ENCODE peak calls at places on chromosome 15, in eight cellular contexts. One of them, this sample, is unnamed.

GRCh38 chr15:31801152-31801551 is 229.2 kb upstream of the CHRNA7 start:
- DNase-seq in neural progenitor cell: no peak
- DNase-seq in uterus: no peak
- DNase-seq in GM20000: no peak
- DNase-seq in endothelial cell: no peak
- DNase-seq in DND-41: no peak
- DNase-seq in nephron progenitor cell: no peak
- DNase-seq in mammary epithelial cell: no peak
- DNase-seq in this sample: no peak

GRCh38 chr15:98823012-98823458 is 174.7 kb downstream of the IGF1R start:
- DNase-seq in endothelial cell: no peak
- DNase-seq in DND-41: peak; percentile 29
- DNase-seq in mammary epithelial cell: peak; percentile 44
- DNase-seq in neural progenitor cell: peak; percentile 42
- DNase-seq in uterus: peak; percentile 48
- DNase-seq in nephron progenitor cell: no peak
- DNase-seq in GM20000: no peak
- DNase-seq in this sample: no peak

GRCh38 chr15:58053236-58054153 is 12.0 kb downstream of the ALDH1A2 start:
- DNase-seq in DND-41: no peak
- DNase-seq in mammary epithelial cell: no peak
- DNase-seq in endothelial cell: no peak
- DNase-seq in neural progenitor cell: peak; percentile 64
- DNase-seq in GM20000: no peak
- DNase-seq in nephron progenitor cell: no peak
- DNase-seq in uterus: no peak
- DNase-seq in this sample: no peak

GRCh38 chr15:92807971-92808571 is 92.1 kb upstream of the CHD2 start:
- DNase-seq in endothelial cell: no peak
- DNase-seq in uterus: peak; percentile 29
- DNase-seq in GM20000: no peak
- DNase-seq in DND-41: peak; percentile 41
- DNase-seq in mammary epithelial cell: peak; percentile 40
- DNase-seq in nephron progenitor cell: no peak
- DNase-seq in neural progenitor cell: no peak
- DNase-seq in this sample: peak; percentile 51

GRCh38 chr15:25741253-25741575 is 121.9 kb downstream of the ATP10A start:
- DNase-seq in GM20000: peak; percentile 36
- DNase-seq in DND-41: no peak
- DNase-seq in neural progenitor cell: no peak
- DNase-seq in uterus: no peak
- DNase-seq in endothelial cell: no peak
- DNase-seq in mammary epithelial cell: no peak
- DNase-seq in nephron progenitor cell: no peak
- DNase-seq in this sample: no peak

GRCh38 chr15:89492934-89493631 is 3.3 kb downstream of the RHCG start:
- DNase-seq in GM20000: no peak
- DNase-seq in nephron progenitor cell: no peak
- DNase-seq in uterus: no peak
- DNase-seq in endothelial cell: no peak
- DNase-seq in mammary epithelial cell: no peak
- DNase-seq in neural progenitor cell: no peak
- DNase-seq in DND-41: no peak
- DNase-seq in this sample: no peak

GRCh38 chr15:65595960-65596359 is 15.0 kb downstream of the INTS14 start:
- DNase-seq in mammary epithelial cell: no peak
- DNase-seq in uterus: no peak
- DNase-seq in endothelial cell: peak; percentile 43
- DNase-seq in GM20000: no peak
- DNase-seq in DND-41: no peak
- DNase-seq in nephron progenitor cell: no peak
- DNase-seq in neural progenitor cell: peak; percentile 41
- DNase-seq in this sample: no peak

GRCh38 chr15:98914626-98915025 is 93.0 kb downstream of the PGPEP1L start:
- DNase-seq in mammary epithelial cell: peak; percentile 83
- DNase-seq in nephron progenitor cell: no peak
- DNase-seq in GM20000: no peak
- DNase-seq in DND-41: no peak
- DNase-seq in endothelial cell: no peak
- DNase-seq in neural progenitor cell: no peak
- DNase-seq in uterus: no peak
- DNase-seq in this sample: no peak

DNA sequence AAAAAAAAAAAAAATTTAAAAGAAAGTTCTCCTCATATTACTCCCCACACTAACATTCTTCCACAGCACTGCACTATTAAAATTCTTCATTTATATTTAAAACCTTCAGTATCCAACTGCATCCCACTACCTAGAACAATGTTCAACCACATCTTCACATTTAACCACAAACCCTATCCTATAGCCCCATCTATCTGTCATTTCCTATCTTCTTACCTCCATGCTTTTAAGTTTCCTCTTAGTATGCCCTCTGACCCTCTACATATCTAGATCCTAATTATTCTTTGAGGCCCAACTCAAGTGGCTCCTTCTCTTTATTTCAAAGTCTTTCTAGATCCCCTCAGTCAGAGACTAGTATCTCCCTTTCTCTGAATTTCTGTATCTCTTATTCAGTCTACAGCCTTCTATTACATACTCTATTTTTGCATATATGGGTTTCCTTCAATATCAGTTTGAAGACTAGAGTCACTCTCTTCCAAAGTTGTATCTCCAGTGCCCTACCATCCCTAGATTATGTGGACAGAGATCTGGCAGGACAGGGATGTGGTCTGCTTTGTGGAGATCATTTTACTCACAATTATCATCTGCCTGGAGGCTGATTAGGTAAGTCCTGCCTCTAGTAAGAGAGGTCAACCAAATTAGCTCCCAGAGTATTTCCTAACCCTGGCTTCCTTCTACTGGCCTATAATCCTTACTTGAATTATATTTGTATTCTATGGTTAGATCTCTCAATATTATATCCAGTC is 1.4 kb downstream of the CIAO2A start:
- DNase-seq in endothelial cell: no peak
- DNase-seq in mammary epithelial cell: no peak
- DNase-seq in nephron progenitor cell: no peak
- DNase-seq in DND-41: no peak
- DNase-seq in uterus: no peak
- DNase-seq in GM20000: peak; percentile 11
- DNase-seq in neural progenitor cell: no peak
- DNase-seq in this sample: no peak
- TF ChIP-seq CTCF in endothelial cell: no peak
- TF ChIP-seq CTCF in mammary epithelial cell: no peak
- TF ChIP-seq CTCF in nephron progenitor cell: no peak
- TF ChIP-seq CTCF in DND-41: peak; percentile 49
- TF ChIP-seq CTCF in uterus: no peak
- TF ChIP-seq CTCF in GM20000: no peak
- TF ChIP-seq CTCF in neural progenitor cell: peak; percentile 26
- TF ChIP-seq CTCF in this sample: peak; percentile 29

GRCh38 chr15:63077952-63078351 is 35.4 kb downstream of the TPM1 start:
- DNase-seq in nephron progenitor cell: no peak
- DNase-seq in DND-41: no peak
- DNase-seq in GM20000: no peak
- DNase-seq in endothelial cell: no peak
- DNase-seq in neural progenitor cell: peak; percentile 40
- DNase-seq in mammary epithelial cell: no peak
- DNase-seq in uterus: no peak
- DNase-seq in this sample: no peak

GRCh38 chr15:63075072-63075995 is 32.8 kb downstream of the TPM1 start:
- DNase-seq in endothelial cell: no peak
- DNase-seq in DND-41: no peak
- DNase-seq in uterus: no peak
- DNase-seq in mammary epithelial cell: no peak
- DNase-seq in nephron progenitor cell: no peak
- DNase-seq in neural progenitor cell: no peak
- DNase-seq in GM20000: no peak
- DNase-seq in this sample: no peak

GRCh38 chr15:63073497-63074172 is 31.1 kb downstream of the TPM1 start:
- DNase-seq in neural progenitor cell: no peak
- DNase-seq in DND-41: no peak
- DNase-seq in GM20000: no peak
- DNase-seq in endothelial cell: no peak
- DNase-seq in nephron progenitor cell: no peak
- DNase-seq in mammary epithelial cell: no peak
- DNase-seq in uterus: no peak
- DNase-seq in this sample: no peak

GRCh38 chr15:63072809-63073277 is 30.3 kb downstream of the TPM1 start:
- DNase-seq in endothelial cell: no peak
- DNase-seq in neural progenitor cell: no peak
- DNase-seq in nephron progenitor cell: no peak
- DNase-seq in mammary epithelial cell: no peak
- DNase-seq in uterus: no peak
- DNase-seq in GM20000: no peak
- DNase-seq in DND-41: no peak
- DNase-seq in this sample: no peak

DNA sequence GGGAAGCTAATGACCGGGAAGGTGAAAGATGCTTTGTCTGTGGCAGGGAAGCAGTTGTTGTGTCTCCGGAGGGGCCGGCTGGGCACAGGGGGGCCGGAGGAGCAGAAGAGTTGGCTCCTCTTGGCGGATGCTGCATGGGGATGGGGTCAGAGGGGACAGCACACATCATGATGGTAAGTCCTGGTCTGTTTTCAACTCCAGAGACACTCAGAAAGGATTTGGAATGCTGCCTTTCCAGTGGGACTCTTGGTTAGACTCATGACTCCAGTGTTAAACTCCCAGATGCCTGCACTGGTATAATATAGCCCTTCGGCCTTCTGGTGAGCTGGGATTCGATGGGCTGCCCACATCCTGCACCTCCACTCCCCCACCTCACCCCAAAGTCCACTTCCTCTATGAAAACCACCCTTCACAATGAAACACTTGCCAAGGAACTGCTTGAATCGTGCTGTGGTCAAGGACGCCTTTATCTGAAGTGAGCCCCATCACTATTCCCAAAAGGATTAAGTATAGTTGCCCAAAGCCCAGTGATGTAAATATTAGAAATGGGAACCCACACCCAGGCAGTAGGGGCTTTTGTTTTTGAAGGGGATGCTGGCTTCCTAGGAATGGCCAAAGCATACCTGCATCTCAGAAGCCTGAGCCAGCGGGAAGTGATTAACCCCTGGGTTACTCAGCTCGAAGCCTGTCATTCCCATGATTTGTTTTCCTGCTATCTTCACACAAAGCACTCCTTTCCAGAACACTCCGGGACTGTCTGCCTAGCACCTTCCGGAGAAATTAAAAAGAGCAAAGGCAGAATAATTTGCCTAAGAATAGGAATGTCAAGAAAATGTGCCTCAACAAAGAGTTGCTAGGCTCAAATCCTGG is 33.8 kb downstream of the TPM1 start:
- DNase-seq in GM20000: no peak
- DNase-seq in endothelial cell: no peak
- DNase-seq in mammary epithelial cell: no peak
- DNase-seq in DND-41: no peak
- DNase-seq in uterus: no peak
- DNase-seq in nephron progenitor cell: no peak
- DNase-seq in neural progenitor cell: no peak
- DNase-seq in this sample: no peak
- TF ChIP-seq CTCF in GM20000: no peak
- TF ChIP-seq CTCF in endothelial cell: no peak
- TF ChIP-seq CTCF in mammary epithelial cell: no peak
- TF ChIP-seq CTCF in DND-41: no peak
- TF ChIP-seq CTCF in uterus: no peak
- TF ChIP-seq CTCF in nephron progenitor cell: no peak
- TF ChIP-seq CTCF in neural progenitor cell: no peak
- TF ChIP-seq CTCF in this sample: no peak

GRCh38 chr15:54082836-54083492 is 104.7 kb downstream of the UNC13C start:
- DNase-seq in nephron progenitor cell: peak; percentile 41
- DNase-seq in uterus: no peak
- DNase-seq in neural progenitor cell: peak; percentile 2
- DNase-seq in DND-41: peak; percentile 35
- DNase-seq in mammary epithelial cell: no peak
- DNase-seq in endothelial cell: peak; percentile 28
- DNase-seq in GM20000: peak; percentile 17
- DNase-seq in this sample: no peak
- TF ChIP-seq CTCF in nephron progenitor cell: peak; percentile 83
- TF ChIP-seq CTCF in uterus: no peak
- TF ChIP-seq CTCF in neural progenitor cell: peak; percentile 59
- TF ChIP-seq CTCF in DND-41: peak; percentile 81
- TF ChIP-seq CTCF in mammary epithelial cell: peak; percentile 51
- TF ChIP-seq CTCF in endothelial cell: peak; percentile 68
- TF ChIP-seq CTCF in GM20000: peak; percentile 29
- TF ChIP-seq CTCF in this sample: peak; percentile 76

GRCh38 chr15:52161406-52161966 is 29.7 kb downstream of the GNB5 start:
- DNase-seq in GM20000: no peak
- DNase-seq in endothelial cell: no peak
- DNase-seq in DND-41: no peak
- DNase-seq in nephron progenitor cell: no peak
- DNase-seq in uterus: no peak
- DNase-seq in mammary epithelial cell: no peak
- DNase-seq in neural progenitor cell: no peak
- DNase-seq in this sample: no peak

GRCh38 chr15:52164631-52165265 is 26.4 kb downstream of the GNB5 start:
- DNase-seq in neural progenitor cell: no peak
- DNase-seq in nephron progenitor cell: no peak
- DNase-seq in GM20000: no peak
- DNase-seq in endothelial cell: no peak
- DNase-seq in DND-41: no peak
- DNase-seq in uterus: no peak
- DNase-seq in mammary epithelial cell: no peak
- DNase-seq in this sample: no peak

GRCh38 chr15:52162260-52162659 is 28.9 kb downstream of the GNB5 start:
- DNase-seq in uterus: no peak
- DNase-seq in nephron progenitor cell: no peak
- DNase-seq in mammary epithelial cell: no peak
- DNase-seq in GM20000: no peak
- DNase-seq in neural progenitor cell: no peak
- DNase-seq in DND-41: no peak
- DNase-seq in endothelial cell: no peak
- DNase-seq in this sample: no peak

GRCh38 chr15:52162876-52163275 is 28.3 kb downstream of the GNB5 start:
- DNase-seq in nephron progenitor cell: no peak
- DNase-seq in mammary epithelial cell: no peak
- DNase-seq in neural progenitor cell: no peak
- DNase-seq in GM20000: no peak
- DNase-seq in endothelial cell: no peak
- DNase-seq in DND-41: no peak
- DNase-seq in uterus: no peak
- DNase-seq in this sample: no peak

DNA sequence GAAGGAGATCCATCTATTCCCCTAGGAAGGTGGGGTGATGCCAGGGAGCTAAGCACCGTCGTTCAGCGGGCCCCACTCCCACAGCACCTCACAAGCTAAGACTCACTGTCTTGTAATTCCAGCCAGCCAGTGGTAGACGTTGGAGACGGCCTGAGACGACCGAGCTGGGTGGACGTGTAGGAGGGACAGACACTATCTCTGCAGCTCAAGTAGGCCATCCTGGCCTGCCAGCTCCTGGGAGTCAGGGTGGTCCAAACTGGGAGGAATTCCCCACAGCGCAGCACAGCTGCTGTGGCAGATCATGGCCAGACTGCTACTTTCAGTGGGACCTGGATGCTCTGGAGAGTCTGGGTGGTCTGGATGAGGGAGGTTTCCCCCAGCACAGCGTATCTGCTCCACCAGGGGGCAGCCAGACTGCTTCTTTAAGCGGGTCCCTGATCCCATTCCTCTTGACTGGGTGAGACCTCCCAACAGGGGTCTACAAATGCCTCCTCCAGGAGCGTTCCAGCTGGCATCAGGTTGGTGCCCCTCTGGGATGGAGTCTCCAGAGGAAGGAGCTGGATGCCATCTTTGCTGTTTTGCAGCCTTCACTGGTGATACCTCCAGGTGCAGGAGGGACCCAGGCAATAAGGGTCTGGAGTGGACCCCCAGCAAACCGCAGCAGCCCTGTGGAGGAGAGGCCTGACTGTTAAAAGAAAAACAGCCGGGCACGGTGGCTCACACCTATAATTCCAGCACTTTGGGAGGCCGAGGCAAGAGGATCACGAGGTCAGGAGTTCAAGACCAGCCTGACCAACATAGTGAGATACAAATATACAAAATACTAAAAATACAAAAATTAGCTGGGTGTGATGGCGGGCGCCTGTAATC is 27.6 kb downstream of the GNB5 start:
- DNase-seq in DND-41: peak; percentile 39
- DNase-seq in nephron progenitor cell: peak; percentile 36
- DNase-seq in GM20000: no peak
- DNase-seq in mammary epithelial cell: no peak
- DNase-seq in endothelial cell: peak; percentile 41
- DNase-seq in uterus: no peak
- DNase-seq in neural progenitor cell: peak; percentile 77
- DNase-seq in this sample: no peak
- TF ChIP-seq CTCF in DND-41: peak; percentile 52
- TF ChIP-seq CTCF in nephron progenitor cell: peak; percentile 40
- TF ChIP-seq CTCF in GM20000: peak; percentile 13
- TF ChIP-seq CTCF in mammary epithelial cell: no peak
- TF ChIP-seq CTCF in endothelial cell: peak; percentile 15
- TF ChIP-seq CTCF in uterus: no peak
- TF ChIP-seq CTCF in neural progenitor cell: peak; percentile 55
- TF ChIP-seq CTCF in this sample: peak; percentile 38